ENCODE peak calls at places on chromosome 15, in six cellular contexts. Z is thoracic aorta; I is kidney tubule cell; N is foreskin fibroblast; X is SK-MEL-5; D is activated naive CD8-positive, alpha-beta T cell treated with anti-CD3 and anti-CD28 coated beads, Interleukin-2, amount 50 U/mL, for 16 hours. V is an unnamed sample.
A peak's percentile ranks its signal among the peaks of the same experiment; 100 is the strongest.

GRCh38 chr15:70089692-70089971 is 8.1 kb downstream of the TLE3 start:
- DNase-seq in Z (no peak), I (no peak), N (no peak), X (no peak), D (no peak), V (no peak)

GRCh38 chr15:77120576-77120975 is 49.7 kb upstream of the TSPAN3 start:
- DNase-seq in Z (no peak), I (no peak), N (no peak), X (no peak), D (no peak), V (no peak)

GRCh38 chr15:90915808-90916440 is 12.8 kb downstream of the MAN2A2 start:
- DNase-seq in Z (no peak), I (no peak), N (no peak), X (peak; percentile 22), D (no peak), V (peak; percentile 88)

GRCh38 chr15:81747477-81747876 is 298.3 kb downstream of the MEX3B start:
- DNase-seq in Z (no peak), I (no peak), N (no peak), X (no peak), D (no peak), V (no peak)

GRCh38 chr15:96583671-96584070 is 253.2 kb downstream of the NR2F2 start:
- DNase-seq in Z (no peak), I (peak; percentile 47), N (no peak), X (no peak), D (no peak), V (no peak)

GRCh38 chr15:87207945-87208580 is 1048.5 kb downstream of the NTRK3 start:
- DNase-seq in Z (no peak), I (peak; percentile 25), N (no peak), X (no peak), D (no peak), V (no peak)

GRCh38 chr15:97815841-97816240 is 144.7 kb upstream of the ARRDC4 start:
- DNase-seq in Z (no peak), I (no peak), N (no peak), X (no peak), D (no peak), V (no peak)

GRCh38 chr15:80958818-80959495 is 30.7 kb downstream of the MESD start:
- DNase-seq in Z (no peak), I (no peak), N (no peak), X (no peak), D (no peak), V (peak; percentile 70)

GRCh38 chr15:31372635-31373091 is 46.0 kb downstream of the KLF13 start:
- DNase-seq in Z (no peak), I (peak; percentile 70), N (peak; percentile 93), X (peak; percentile 25), D (no peak), V (no peak)

GRCh38 chr15:27694506-27695077 is 404.5 kb downstream of the OCA2 start:
- DNase-seq in Z (no peak), I (peak; percentile 8), N (no peak), X (no peak), D (no peak), V (no peak)

GRCh38 chr15:70442616-70443321 is 320.6 kb downstream of the UACA start:
- DNase-seq in Z (no peak), I (no peak), N (peak; percentile 8), X (no peak), D (no peak), V (no peak)

GRCh38 chr15:85168642-85169173 is 187.1 kb downstream of the PDE8A start:
- DNase-seq in Z (no peak), I (peak; percentile 59), N (peak; percentile 18), X (peak; percentile 26), D (no peak), V (no peak)

V was measured in vagina.